ENCODE peak calls at places on chromosome 7, in eight cellular contexts. Y is IMR-90, E is MM.1S, D is endodermal cell, X is HL-60, J is endothelial cell, Z is astrocyte of the cerebellum, A is tibial artery. I is an unnamed sample.

GRCh38 chr7:33495207-33495606 is 365.8 kb downstream of the BBS9 start:
- DNase-seq in Y (peak; percentile 46), E (no peak), D (no peak), X (no peak), J (no peak), Z (peak; percentile 40), A (no peak), I (no peak)

GRCh38 chr7:73822319-73823173 is 8.2 kb upstream of the CLDN4 start:
- DNase-seq in Y (peak; percentile 97), E (no peak), D (peak; percentile 67), X (no peak), J (no peak), Z (peak; percentile 37), A (peak; percentile 76), I (no peak)

GRCh38 chr7:105578496-105578895 is 2.8 kb downstream of the EFCAB10 start:
- DNase-seq in Y (peak; percentile 6), E (no peak), D (no peak), X (no peak), J (no peak), Z (no peak), A (no peak), I (no peak)

GRCh38 chr7:147524726-147525245 is 1065.8 kb upstream of the C7orf33 start:
- DNase-seq in Y (no peak), E (no peak), D (no peak), X (no peak), J (no peak), Z (no peak), A (no peak), I (no peak)

GRCh38 chr7:49229246-49229645 is 304.9 kb downstream of the CDC14C start:
- DNase-seq in Y (no peak), E (peak; percentile 65), D (peak; percentile 46), X (no peak), J (no peak), Z (no peak), A (no peak), I (no peak)

GRCh38 chr7:149884541-149884940 is 10.8 kb downstream of the ATP6V0E2 start:
- DNase-seq in Y (no peak), E (no peak), D (peak; percentile 29), X (no peak), J (no peak), Z (peak; percentile 19), A (no peak), I (no peak)

GRCh38 chr7:28433604-28434254 is 21.4 kb downstream of the CREB5 start:
- DNase-seq in Y (peak; percentile 52), E (no peak), D (peak; percentile 78), X (no peak), J (no peak), Z (no peak), A (peak; percentile 32), I (peak; percentile 64)

GRCh38 chr7:23211542-23211941 is 29.7 kb downstream of the NUP42 start:
- DNase-seq in Y (no peak), E (no peak), D (peak; percentile 81), X (no peak), J (no peak), Z (no peak), A (no peak), I (no peak)

GRCh38 chr7:73652541-73652949 is 15.1 kb upstream of the VPS37D start:
- DNase-seq in Y (no peak), E (no peak), D (peak; percentile 66), X (no peak), J (no peak), Z (no peak), A (no peak), I (no peak)

GRCh38 chr7:32611201-32611691 is 116.0 kb downstream of the AVL9 start:
- DNase-seq in Y (no peak), E (no peak), D (no peak), X (no peak), J (no peak), Z (no peak), A (no peak), I (no peak)

GRCh38 chr7:19128856-19129255 is 11.4 kb upstream of the TWIST1 start:
- DNase-seq in Y (peak; percentile 34), E (no peak), D (no peak), X (no peak), J (no peak), Z (no peak), A (no peak), I (no peak)

GRCh38 chr7:55130554-55131198 is 111.9 kb downstream of the EGFR start:
- DNase-seq in Y (peak; percentile 97), E (no peak), D (no peak), X (no peak), J (no peak), Z (peak; percentile 70), A (peak; percentile 52), I (no peak)

GRCh38 chr7:102431617-102432298 is 1.6 kb upstream of the ORAI2 start:
- DNase-seq in Y (no peak), E (peak; percentile 88), D (peak; percentile 69), X (peak; percentile 81), J (no peak), Z (no peak), A (no peak), I (no peak)

GRCh38 chr7:31633894-31634494 is 53.0 kb upstream of the PPP1R17 start:
- DNase-seq in Y (peak; percentile 39), E (peak; percentile 43), D (peak; percentile 88), X (peak; percentile 35), J (peak; percentile 63), Z (peak; percentile 50), A (peak; percentile 29), I (peak; percentile 28)

GRCh38 chr7:74236284-74236683 is 17.9 kb downstream of the RFC2 start:
- DNase-seq in Y (no peak), E (no peak), D (no peak), X (no peak), J (no peak), Z (no peak), A (no peak), I (no peak)

GRCh38 chr7:84629216-84629615 is 434.6 kb upstream of the SEMA3A start:
- DNase-seq in Y (peak; percentile 10), E (no peak), D (no peak), X (no peak), J (no peak), Z (no peak), A (no peak), I (no peak)

GRCh38 chr7:139762886-139763285 is 14.9 kb downstream of the HIPK2 start:
- DNase-seq in Y (peak; percentile 75), E (no peak), D (peak; percentile 48), X (no peak), J (no peak), Z (no peak), A (no peak), I (no peak)

GRCh38 chr7:158396982-158397862 is 190.4 kb downstream of the PTPRN2 start:
- DNase-seq in Y (no peak), E (no peak), D (no peak), X (no peak), J (no peak), Z (no peak), A (no peak), I (no peak)

GRCh38 chr7:21041666-21042065 is 255.0 kb upstream of the SP8 start:
- DNase-seq in Y (no peak), E (no peak), D (peak; percentile 76), X (no peak), J (no peak), Z (no peak), A (no peak), I (no peak)

GRCh38 chr7:35505031-35505430 is 189.9 kb downstream of the HERPUD2 start:
- DNase-seq in Y (no peak), E (no peak), D (peak; percentile 50), X (no peak), J (no peak), Z (no peak), A (no peak), I (no peak)

DNA sequence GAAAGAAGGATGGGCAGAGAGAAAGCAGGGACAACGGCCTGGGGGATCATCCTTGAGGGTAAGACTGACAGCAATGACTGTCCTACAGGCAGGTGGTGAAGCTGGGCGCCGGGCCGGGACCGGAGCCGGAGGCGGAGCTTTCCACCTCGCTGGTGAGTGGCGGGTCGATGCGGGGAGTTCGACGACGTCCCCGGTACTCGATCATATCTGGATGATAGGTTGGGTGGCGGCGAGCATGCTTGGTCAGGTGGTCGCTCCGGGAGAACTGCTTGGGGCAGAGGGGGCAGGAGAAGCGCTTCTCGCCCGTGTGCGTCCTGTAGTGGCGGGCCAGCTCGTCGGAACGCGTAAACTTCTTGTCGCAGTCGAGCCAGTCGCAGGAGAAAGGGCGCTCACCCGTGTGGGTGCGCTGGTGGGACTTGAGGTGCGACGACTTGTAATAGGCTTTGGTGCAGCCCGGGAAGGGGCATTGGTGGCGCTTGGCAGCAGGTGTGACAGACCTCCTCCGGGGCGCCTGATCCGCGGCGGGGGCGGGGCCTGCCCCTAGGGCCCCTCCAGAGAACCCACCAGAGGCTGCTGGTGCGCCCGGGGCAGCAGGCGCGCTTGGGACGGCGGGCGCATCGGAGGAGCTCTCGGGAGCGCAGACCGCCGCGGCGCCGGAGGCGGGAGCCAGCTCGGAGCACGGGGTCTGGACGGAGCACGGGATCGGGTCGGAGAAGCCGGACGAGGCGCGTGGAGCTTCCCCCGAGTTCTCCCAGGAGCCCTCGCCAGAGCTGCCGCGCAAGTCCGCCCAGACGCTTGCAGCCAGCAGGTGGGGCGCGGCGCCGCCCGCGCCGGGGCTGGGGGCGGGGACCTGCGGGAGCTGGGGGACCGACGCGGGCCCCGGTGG is 784 bp downstream of the KLF14 start:
- DNase-seq in Y (peak; percentile 1), E (peak; percentile 53), D (peak; percentile 79), X (no peak), J (no peak), Z (no peak), A (no peak), I (no peak)
- TF ChIP-seq CTCF in Y (no peak), E (peak; percentile 19), D (peak; percentile 37), X (no peak), J (no peak), Z (peak; percentile 10), A (no peak), I (no peak)

GRCh38 chr7:145845345-145845744 is 271.3 kb upstream of the CNTNAP2 start:
- DNase-seq in Y (no peak), E (peak; percentile 25), D (peak; percentile 50), X (no peak), J (no peak), Z (no peak), A (no peak), I (no peak)

GRCh38 chr7:145850636-145851035 is 266.0 kb upstream of the CNTNAP2 start:
- DNase-seq in Y (no peak), E (no peak), D (peak; percentile 55), X (no peak), J (no peak), Z (no peak), A (no peak), I (no peak)

GRCh38 chr7:145848691-145849090 is 267.9 kb upstream of the CNTNAP2 start:
- DNase-seq in Y (no peak), E (peak; percentile 25), D (peak; percentile 88), X (no peak), J (no peak), Z (no peak), A (no peak), I (no peak)
- TF ChIP-seq CTCF in Y (no peak), E (peak; percentile 43), D (peak; percentile 90), X (no peak), J (no peak), Z (no peak), A (no peak), I (no peak)

GRCh38 chr7:151083071-151083823 is at the start of gene TMUB1:
- DNase-seq in Y (peak; percentile 51), E (peak; percentile 79), D (peak; percentile 86), X (peak; percentile 74), J (peak; percentile 65), Z (no peak), A (peak; percentile 82), I (no peak)
- TF ChIP-seq CTCF in Y (no peak), E (no peak), D (no peak), X (no peak), J (no peak), Z (no peak), A (no peak), I (no peak)

GRCh38 chr7:133203490-133203889 is 49.4 kb upstream of the EXOC4 start:
- DNase-seq in Y (no peak), E (no peak), D (no peak), X (no peak), J (no peak), Z (no peak), A (no peak), I (no peak)

GRCh38 chr7:133207687-133208086 is 45.2 kb upstream of the EXOC4 start:
- DNase-seq in Y (no peak), E (peak; percentile 21), D (no peak), X (peak; percentile 4), J (no peak), Z (no peak), A (no peak), I (no peak)
- TF ChIP-seq CTCF in Y (peak; percentile 14), E (peak; percentile 27), D (peak; percentile 74), X (no peak), J (no peak), Z (no peak), A (no peak), I (no peak)